ENCODE peak calls at places on chromosomes 2 and 18, in ten cellular contexts. One of them, this sample, is unnamed.

GRCh38 chr2:24515841-24516240 is 24.8 kb downstream of the NCOA1 start:
- DNase-seq in psoas muscle: no peak
- DNase-seq in nephron progenitor cell: no peak
- DNase-seq in NB4: peak; percentile 30
- DNase-seq in H9: no peak
- DNase-seq in endothelial cell: no peak
- DNase-seq in fibroblast of the aortic adventitia: no peak
- DNase-seq in heart left ventricle: no peak
- DNase-seq in progenitor cell of endocrine pancreas: no peak
- DNase-seq in colonic mucosa: no peak
- DNase-seq in this sample: no peak

GRCh38 chr2:176239016-176239415 is 30.2 kb upstream of the MTX2 start:
- DNase-seq in heart left ventricle: no peak
- DNase-seq in progenitor cell of endocrine pancreas: no peak
- DNase-seq in psoas muscle: no peak
- DNase-seq in fibroblast of the aortic adventitia: no peak
- DNase-seq in NB4: no peak
- DNase-seq in nephron progenitor cell: no peak
- DNase-seq in endothelial cell: no peak
- DNase-seq in H9: no peak
- DNase-seq in colonic mucosa: no peak
- DNase-seq in this sample: no peak

GRCh38 chr2:15832310-15832709 is 108.0 kb upstream of the MYCN start:
- DNase-seq in nephron progenitor cell: no peak
- DNase-seq in H9: no peak
- DNase-seq in heart left ventricle: no peak
- DNase-seq in NB4: no peak
- DNase-seq in colonic mucosa: no peak
- DNase-seq in psoas muscle: no peak
- DNase-seq in fibroblast of the aortic adventitia: no peak
- DNase-seq in progenitor cell of endocrine pancreas: no peak
- DNase-seq in endothelial cell: no peak
- DNase-seq in this sample: no peak

GRCh38 chr2:218010838-218011616 is 8.2 kb upstream of the TNS1 start:
- DNase-seq in NB4: peak; percentile 55
- DNase-seq in colonic mucosa: no peak
- DNase-seq in endothelial cell: no peak
- DNase-seq in heart left ventricle: no peak
- DNase-seq in nephron progenitor cell: no peak
- DNase-seq in H9: peak; percentile 43
- DNase-seq in psoas muscle: peak; percentile 55
- DNase-seq in fibroblast of the aortic adventitia: no peak
- DNase-seq in progenitor cell of endocrine pancreas: no peak
- DNase-seq in this sample: no peak

GRCh38 chr18:23143059-23143831 is 8.0 kb downstream of the CABLES1 start:
- DNase-seq in heart left ventricle: no peak
- DNase-seq in NB4: peak; percentile 90
- DNase-seq in H9: no peak
- DNase-seq in endothelial cell: no peak
- DNase-seq in fibroblast of the aortic adventitia: peak; percentile 62
- DNase-seq in psoas muscle: no peak
- DNase-seq in nephron progenitor cell: no peak
- DNase-seq in colonic mucosa: peak; percentile 75
- DNase-seq in progenitor cell of endocrine pancreas: no peak
- DNase-seq in this sample: no peak

GRCh38 chr18:56851774-56852173 is 200.6 kb downstream of the WDR7 start:
- DNase-seq in nephron progenitor cell: no peak
- DNase-seq in endothelial cell: no peak
- DNase-seq in fibroblast of the aortic adventitia: no peak
- DNase-seq in H9: no peak
- DNase-seq in heart left ventricle: no peak
- DNase-seq in psoas muscle: no peak
- DNase-seq in colonic mucosa: no peak
- DNase-seq in NB4: peak; percentile 41
- DNase-seq in progenitor cell of endocrine pancreas: no peak
- DNase-seq in this sample: no peak

GRCh38 chr18:3083776-3084175 is 70.8 kb upstream of the LPIN2 start:
- DNase-seq in progenitor cell of endocrine pancreas: no peak
- DNase-seq in nephron progenitor cell: no peak
- DNase-seq in H9: no peak
- DNase-seq in fibroblast of the aortic adventitia: peak; percentile 4
- DNase-seq in NB4: no peak
- DNase-seq in endothelial cell: no peak
- DNase-seq in colonic mucosa: no peak
- DNase-seq in heart left ventricle: no peak
- DNase-seq in psoas muscle: no peak
- DNase-seq in this sample: no peak

GRCh38 chr2:3200420-3200939 is 177.1 kb downstream of the EIPR1 start:
- DNase-seq in progenitor cell of endocrine pancreas: no peak
- DNase-seq in colonic mucosa: no peak
- DNase-seq in nephron progenitor cell: no peak
- DNase-seq in NB4: no peak
- DNase-seq in endothelial cell: no peak
- DNase-seq in heart left ventricle: no peak
- DNase-seq in H9: no peak
- DNase-seq in psoas muscle: peak; percentile 75
- DNase-seq in fibroblast of the aortic adventitia: no peak
- DNase-seq in this sample: no peak

GRCh38 chr2:222318026-222318711 is 19.4 kb upstream of the PAX3 start:
- DNase-seq in colonic mucosa: peak; percentile 82
- DNase-seq in NB4: peak; percentile 84
- DNase-seq in endothelial cell: peak; percentile 82
- DNase-seq in progenitor cell of endocrine pancreas: peak; percentile 68
- DNase-seq in fibroblast of the aortic adventitia: peak; percentile 69
- DNase-seq in nephron progenitor cell: peak; percentile 80
- DNase-seq in psoas muscle: peak; percentile 82
- DNase-seq in H9: peak; percentile 85
- DNase-seq in heart left ventricle: no peak
- DNase-seq in this sample: peak; percentile 87

GRCh38 chr2:222322241-222322640 is 23.4 kb upstream of the PAX3 start:
- DNase-seq in H9: no peak
- DNase-seq in heart left ventricle: no peak
- DNase-seq in psoas muscle: no peak
- DNase-seq in fibroblast of the aortic adventitia: no peak
- DNase-seq in progenitor cell of endocrine pancreas: no peak
- DNase-seq in NB4: no peak
- DNase-seq in nephron progenitor cell: no peak
- DNase-seq in colonic mucosa: no peak
- DNase-seq in endothelial cell: no peak
- DNase-seq in this sample: no peak

GRCh38 chr2:222320441-222321395 is 21.9 kb upstream of the PAX3 start:
- DNase-seq in nephron progenitor cell: peak; percentile 57
- DNase-seq in H9: no peak
- DNase-seq in colonic mucosa: peak; percentile 20
- DNase-seq in progenitor cell of endocrine pancreas: no peak
- DNase-seq in psoas muscle: peak; percentile 62
- DNase-seq in heart left ventricle: no peak
- DNase-seq in endothelial cell: no peak
- DNase-seq in fibroblast of the aortic adventitia: no peak
- DNase-seq in NB4: peak; percentile 71
- DNase-seq in this sample: no peak

GRCh38 chr2:222319576-222320440 is 21.0 kb upstream of the PAX3 start:
- DNase-seq in heart left ventricle: no peak
- DNase-seq in psoas muscle: peak; percentile 66
- DNase-seq in nephron progenitor cell: peak; percentile 60
- DNase-seq in fibroblast of the aortic adventitia: no peak
- DNase-seq in H9: peak; percentile 63
- DNase-seq in endothelial cell: no peak
- DNase-seq in progenitor cell of endocrine pancreas: no peak
- DNase-seq in colonic mucosa: peak; percentile 25
- DNase-seq in NB4: peak; percentile 84
- DNase-seq in this sample: no peak

DNA sequence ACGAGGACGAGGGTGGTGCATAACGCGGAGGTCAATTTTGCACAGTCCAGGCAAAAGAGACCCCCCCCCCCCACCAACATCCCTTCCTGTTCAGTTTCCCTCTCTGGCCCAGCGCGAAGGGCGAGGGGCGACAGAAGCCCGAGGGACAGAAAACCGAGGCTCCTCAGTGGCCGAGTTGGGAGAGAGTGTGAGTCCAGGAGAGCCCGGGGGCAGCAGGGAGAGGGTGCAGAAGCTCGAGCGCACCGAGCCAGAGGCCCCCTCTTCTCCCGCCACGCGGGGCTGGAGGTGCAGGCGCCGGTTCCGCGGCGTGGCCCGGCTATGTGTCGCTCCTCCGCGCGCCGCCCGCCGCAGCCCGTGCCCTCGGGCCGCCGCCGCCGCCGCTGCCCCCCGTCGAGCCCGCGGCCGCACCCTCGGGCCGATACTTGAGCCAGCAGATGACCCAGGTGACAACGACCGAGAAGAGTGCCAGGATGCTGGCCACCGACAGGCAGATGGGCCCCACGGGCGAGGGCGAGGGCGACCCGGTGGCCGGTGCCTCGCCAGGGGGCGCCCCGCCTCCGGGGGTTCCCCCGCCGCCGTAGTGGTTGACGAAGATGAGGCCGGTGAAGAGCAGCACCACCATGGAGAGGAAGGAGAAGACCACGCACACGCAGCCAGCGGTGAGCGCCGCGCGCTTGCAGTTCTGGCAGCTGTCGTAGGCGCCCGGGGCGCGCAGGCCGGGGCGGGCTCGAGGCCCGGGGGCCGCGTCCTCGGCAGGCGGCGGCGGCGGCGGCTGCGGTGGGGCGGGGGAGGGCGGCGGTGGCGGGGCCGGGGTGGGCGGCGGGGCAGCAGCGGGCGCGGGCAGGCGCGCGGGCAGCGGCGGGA is 20.1 kb upstream of the PAX3 start:
- DNase-seq in colonic mucosa: peak; percentile 38
- DNase-seq in heart left ventricle: no peak
- DNase-seq in fibroblast of the aortic adventitia: no peak
- DNase-seq in endothelial cell: no peak
- DNase-seq in psoas muscle: peak; percentile 67
- DNase-seq in progenitor cell of endocrine pancreas: no peak
- DNase-seq in H9: no peak
- DNase-seq in NB4: peak; percentile 85
- DNase-seq in nephron progenitor cell: peak; percentile 71
- DNase-seq in this sample: no peak
- TF ChIP-seq CTCF in colonic mucosa: no peak
- TF ChIP-seq CTCF in heart left ventricle: peak; percentile 47
- TF ChIP-seq CTCF in fibroblast of the aortic adventitia: peak; percentile 16
- TF ChIP-seq CTCF in endothelial cell: peak; percentile 28
- TF ChIP-seq CTCF in psoas muscle: no peak
- TF ChIP-seq CTCF in progenitor cell of endocrine pancreas: peak; percentile 48
- TF ChIP-seq CTCF in H9: peak; percentile 35
- TF ChIP-seq CTCF in NB4: peak; percentile 39
- TF ChIP-seq CTCF in nephron progenitor cell: peak; percentile 31
- TF ChIP-seq CTCF in this sample: peak; percentile 39

DNA sequence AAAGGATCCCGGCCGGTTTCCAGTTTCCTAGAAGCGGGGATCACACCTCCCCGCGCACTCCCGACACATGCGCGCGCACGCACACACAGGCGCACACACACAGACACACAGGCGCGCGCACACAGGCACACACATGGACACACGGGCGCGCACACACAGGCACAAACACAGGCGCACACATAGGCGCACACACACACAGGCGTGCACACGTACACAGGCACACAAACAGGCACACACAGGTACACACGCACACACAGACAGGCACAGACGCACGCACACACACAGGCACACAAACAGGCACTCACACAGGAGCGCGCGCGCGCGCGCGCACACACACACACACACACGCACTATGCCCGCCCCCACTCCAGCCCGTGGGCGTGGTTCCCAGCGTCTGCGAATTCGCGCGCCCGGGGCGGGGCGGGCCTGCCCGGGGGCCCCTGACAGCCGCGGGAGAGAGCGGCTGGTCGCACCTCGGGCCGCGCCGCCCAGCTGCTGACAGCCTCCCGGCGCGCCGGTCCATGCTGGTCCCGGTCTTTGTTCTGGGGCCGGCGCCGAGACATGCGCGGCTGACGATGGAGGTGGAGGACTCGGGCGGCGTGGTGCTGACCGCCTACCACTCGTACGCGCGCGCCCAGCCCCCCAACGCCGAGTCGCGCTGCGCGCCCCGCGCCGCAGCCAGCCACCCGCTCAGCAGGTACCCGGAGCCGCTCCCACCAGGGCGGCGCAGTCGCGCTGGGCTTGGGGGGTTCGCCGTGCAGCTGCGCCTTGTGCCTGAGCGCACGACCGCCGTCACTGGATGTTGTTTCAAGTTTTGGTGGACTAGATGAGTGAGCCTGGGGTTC is at the start of gene ARHGAP28:
- DNase-seq in endothelial cell: peak; percentile 90
- DNase-seq in fibroblast of the aortic adventitia: peak; percentile 81
- DNase-seq in nephron progenitor cell: peak; percentile 91
- DNase-seq in heart left ventricle: peak; percentile 87
- DNase-seq in H9: peak; percentile 89
- DNase-seq in psoas muscle: peak; percentile 93
- DNase-seq in NB4: no peak
- DNase-seq in progenitor cell of endocrine pancreas: peak; percentile 84
- DNase-seq in colonic mucosa: peak; percentile 76
- DNase-seq in this sample: peak; percentile 92
- TF ChIP-seq CTCF in endothelial cell: peak; percentile 23
- TF ChIP-seq CTCF in fibroblast of the aortic adventitia: peak; percentile 20
- TF ChIP-seq CTCF in nephron progenitor cell: peak; percentile 27
- TF ChIP-seq CTCF in heart left ventricle: peak; percentile 42
- TF ChIP-seq CTCF in H9: peak; percentile 49
- TF ChIP-seq CTCF in psoas muscle: peak; percentile 28
- TF ChIP-seq CTCF in NB4: no peak
- TF ChIP-seq CTCF in progenitor cell of endocrine pancreas: peak; percentile 59
- TF ChIP-seq CTCF in colonic mucosa: no peak
- TF ChIP-seq CTCF in this sample: peak; percentile 50

GRCh38 chr18:5173646-5174045 is 23.4 kb downstream of the AKAIN1 start:
- DNase-seq in fibroblast of the aortic adventitia: no peak
- DNase-seq in endothelial cell: no peak
- DNase-seq in psoas muscle: no peak
- DNase-seq in NB4: no peak
- DNase-seq in heart left ventricle: no peak
- DNase-seq in progenitor cell of endocrine pancreas: no peak
- DNase-seq in H9: no peak
- DNase-seq in colonic mucosa: no peak
- DNase-seq in nephron progenitor cell: no peak
- DNase-seq in this sample: no peak
- TF ChIP-seq CTCF in fibroblast of the aortic adventitia: no peak
- TF ChIP-seq CTCF in endothelial cell: no peak
- TF ChIP-seq CTCF in psoas muscle: no peak
- TF ChIP-seq CTCF in NB4: no peak
- TF ChIP-seq CTCF in heart left ventricle: no peak
- TF ChIP-seq CTCF in progenitor cell of endocrine pancreas: no peak
- TF ChIP-seq CTCF in H9: no peak
- TF ChIP-seq CTCF in colonic mucosa: no peak
- TF ChIP-seq CTCF in nephron progenitor cell: no peak
- TF ChIP-seq CTCF in this sample: no peak

DNA sequence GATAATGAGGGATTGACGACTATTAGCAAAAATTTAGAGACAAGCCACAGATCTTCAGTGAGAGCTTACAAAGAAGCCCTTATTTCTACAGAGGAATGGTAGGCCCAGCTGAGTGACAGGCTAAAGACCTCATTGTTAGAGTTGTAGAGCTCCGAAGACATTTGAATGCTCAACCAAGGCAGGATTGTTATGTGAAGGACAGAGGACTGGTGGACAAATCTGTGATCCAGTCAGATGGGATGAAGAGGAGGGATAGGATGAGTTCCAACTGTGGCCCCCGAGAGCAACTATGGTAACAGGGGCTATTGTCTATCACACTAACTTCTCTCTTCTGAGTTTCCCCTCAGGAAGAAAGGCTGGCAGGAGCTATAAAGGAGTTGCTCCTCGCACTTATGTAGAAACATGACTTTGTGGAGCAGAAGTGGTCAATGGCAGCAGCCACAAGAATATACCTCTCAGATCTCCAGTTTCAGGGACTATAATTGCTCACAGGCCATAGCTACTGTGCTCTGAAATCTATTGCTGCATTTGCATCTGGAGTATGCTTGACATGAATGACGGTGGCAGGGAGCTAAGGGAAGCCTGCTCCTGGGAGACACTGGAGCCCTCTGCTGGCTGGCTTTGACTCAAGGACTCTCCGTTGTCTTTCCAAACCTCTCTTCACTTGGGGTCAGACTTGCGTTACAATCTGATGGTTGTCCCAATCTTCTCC is 50.3 kb upstream of the GREB1L start:
- DNase-seq in psoas muscle: peak; percentile 59
- DNase-seq in nephron progenitor cell: peak; percentile 55
- DNase-seq in NB4: peak; percentile 67
- DNase-seq in heart left ventricle: peak; percentile 40
- DNase-seq in progenitor cell of endocrine pancreas: peak; percentile 17
- DNase-seq in H9: peak; percentile 75
- DNase-seq in colonic mucosa: peak; percentile 49
- DNase-seq in endothelial cell: peak; percentile 69
- DNase-seq in fibroblast of the aortic adventitia: peak; percentile 59
- DNase-seq in this sample: no peak
- TF ChIP-seq CTCF in psoas muscle: peak; percentile 49
- TF ChIP-seq CTCF in nephron progenitor cell: peak; percentile 49
- TF ChIP-seq CTCF in NB4: peak; percentile 83
- TF ChIP-seq CTCF in heart left ventricle: peak; percentile 52
- TF ChIP-seq CTCF in progenitor cell of endocrine pancreas: peak; percentile 62
- TF ChIP-seq CTCF in H9: peak; percentile 79
- TF ChIP-seq CTCF in colonic mucosa: peak; percentile 46
- TF ChIP-seq CTCF in endothelial cell: no peak
- TF ChIP-seq CTCF in fibroblast of the aortic adventitia: peak; percentile 73
- TF ChIP-seq CTCF in this sample: peak; percentile 73

This sample was measured in osteocyte.